ENCODE peak calls at places on chromosomes 5 and 9, in five cellular contexts. N is ovary; E is neural progenitor cell; F is heart left ventricle; S is CD4-positive, alpha-beta memory T cell. W is an unnamed sample.

GRCh38 chr9:132026932-132027585 is 52.6 kb downstream of the MED27 start:
- DNase-seq in N (no peak), E (no peak), F (no peak), S (no peak), W (no peak)

GRCh38 chr9:122346478-122347347 is 24.1 kb upstream of the PTGS1 start:
- DNase-seq in N (peak; percentile 27), E (peak; percentile 77), F (peak; percentile 71), S (no peak), W (no peak)

GRCh38 chr5:58765058-58765457 is 182.2 kb downstream of the RAB3C start:
- DNase-seq in N (no peak), E (no peak), F (no peak), S (no peak), W (no peak)

GRCh38 chr9:110640736-110641135 is 27.9 kb upstream of the MUSK start:
- DNase-seq in N (no peak), E (peak; percentile 3), F (no peak), S (no peak), W (no peak)

GRCh38 chr9:76013797-76014196 is 123.3 kb downstream of the PCSK5 start:
- DNase-seq in N (no peak), E (no peak), F (no peak), S (no peak), W (no peak)

GRCh38 chr5:140633081-140633471 is at the start of gene CD14:
- DNase-seq in N (peak; percentile 51), E (no peak), F (peak; percentile 67), S (no peak), W (no peak)

GRCh38 chr9:4662108-4662988 is at the start of gene PLPP6:
- DNase-seq in N (peak; percentile 89), E (peak; percentile 91), F (peak; percentile 90), S (peak; percentile 76), W (peak; percentile 81)

GRCh38 chr5:93130623-93131022 is 450.4 kb downstream of the NR2F1-AS1 start:
- DNase-seq in N (no peak), E (no peak), F (no peak), S (no peak), W (no peak)

GRCh38 chr5:136137497-136138220 is 5.0 kb downstream of the SMAD5 start:
- DNase-seq in N (no peak), E (no peak), F (no peak), S (no peak), W (no peak)

GRCh38 chr5:173547579-173547978 is 68.9 kb downstream of the BOD1 start:
- DNase-seq in N (no peak), E (no peak), F (no peak), S (no peak), W (no peak)

GRCh38 chr5:37738057-37738691 is 101.7 kb downstream of the GDNF start:
- DNase-seq in N (no peak), E (no peak), F (no peak), S (peak; percentile 33), W (no peak)

GRCh38 chr9:112751059-112751795 is 667 bp downstream of the SNX30 start:
- DNase-seq in N (peak; percentile 31), E (peak; percentile 83), F (peak; percentile 51), S (peak; percentile 38), W (peak; percentile 43)

GRCh38 chr9:98983295-98984268 is 39.9 kb downstream of the COL15A1 start:
- DNase-seq in N (no peak), E (no peak), F (no peak), S (no peak), W (no peak)

GRCh38 chr5:2742921-2743679 is 8.4 kb downstream of the IRX2 start:
- DNase-seq in N (no peak), E (peak; percentile 61), F (no peak), S (no peak), W (no peak)

GRCh38 chr5:181111010-181111409 is 20.0 kb downstream of the OR2V1 start:
- DNase-seq in N (no peak), E (no peak), F (no peak), S (no peak), W (no peak)

GRCh38 chr5:16894236-16895057 is 41.6 kb downstream of the MYO10 start:
- DNase-seq in N (no peak), E (peak; percentile 75), F (no peak), S (no peak), W (no peak)

GRCh38 chr5:149959406-149960236 is 937 bp upstream of the SLC26A2 start:
- DNase-seq in N (no peak), E (peak; percentile 31), F (no peak), S (peak; percentile 45), W (peak; percentile 14)

GRCh38 chr5:68534131-68534940 is 318.8 kb downstream of the PIK3R1 start:
- DNase-seq in N (peak; percentile 28), E (peak; percentile 39), F (no peak), S (no peak), W (no peak)

GRCh38 chr5:27140831-27141230 is 102.4 kb upstream of the CDH9 start:
- DNase-seq in N (no peak), E (no peak), F (no peak), S (no peak), W (no peak)

GRCh38 chr9:122226758-122227575 is 1.8 kb downstream of the LHX6 start:
- DNase-seq in N (no peak), E (peak; percentile 84), F (no peak), S (no peak), W (no peak)

GRCh38 chr5:167798427-167798826 is 493.0 kb upstream of the WWC1 start:
- DNase-seq in N (no peak), E (no peak), F (no peak), S (no peak), W (no peak)

GRCh38 chr9:2415326-2415725 is 206.3 kb upstream of the VLDLR start:
- DNase-seq in N (no peak), E (no peak), F (no peak), S (no peak), W (no peak)

GRCh38 chr9:122347348-122348287 is 23.2 kb upstream of the PTGS1 start:
- DNase-seq in N (no peak), E (no peak), F (no peak), S (no peak), W (no peak)

GRCh38 chr5:26326153-26326759 is 712.1 kb downstream of the CDH9 start:
- DNase-seq in N (no peak), E (no peak), F (no peak), S (no peak), W (no peak)

GRCh38 chr9:26650325-26650724 is 242.3 kb downstream of the CAAP1 start:
- DNase-seq in N (no peak), E (no peak), F (no peak), S (no peak), W (no peak)

GRCh38 chr9:122200960-122201635 is 27.7 kb downstream of the LHX6 start:
- DNase-seq in N (no peak), E (no peak), F (no peak), S (no peak), W (no peak)

GRCh38 chr5:56478062-56478461 is 244.9 kb upstream of the ANKRD55 start:
- DNase-seq in N (no peak), E (no peak), F (no peak), S (no peak), W (no peak)

GRCh38 chr5:56481147-56481997 is 248.2 kb upstream of the ANKRD55 start:
- DNase-seq in N (peak; percentile 62), E (peak; percentile 59), F (peak; percentile 73), S (peak; percentile 49), W (no peak)

GRCh38 chr5:56479701-56480304 is 246.7 kb upstream of the ANKRD55 start:
- DNase-seq in N (no peak), E (no peak), F (no peak), S (peak; percentile 69), W (peak; percentile 37)

GRCh38 chr5:56480305-56481146 is 247.4 kb upstream of the ANKRD55 start:
- DNase-seq in N (peak; percentile 65), E (peak; percentile 87), F (peak; percentile 84), S (no peak), W (peak; percentile 22)

DNA sequence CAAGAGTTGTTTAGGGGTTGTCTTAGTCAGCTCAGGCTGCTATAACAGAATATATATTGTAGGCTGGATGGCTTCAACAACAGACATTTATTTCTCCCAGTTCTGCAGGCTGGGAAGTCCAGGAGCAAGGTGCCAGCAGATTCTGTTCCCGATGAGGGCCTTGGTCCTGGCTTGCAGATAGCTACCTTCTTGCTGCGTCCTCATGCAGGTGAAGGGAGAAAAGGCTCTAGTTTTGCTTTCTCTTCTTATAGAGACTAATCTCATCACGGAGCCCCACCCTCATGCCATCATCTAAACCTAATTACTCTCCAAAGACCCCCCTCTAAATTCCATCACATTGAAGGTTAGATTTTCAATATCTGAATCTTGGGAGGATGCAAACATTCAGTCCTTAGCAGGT is 246.0 kb upstream of the ANKRD55 start:
- DNase-seq in N (no peak), E (no peak), F (no peak), S (peak; percentile 30), W (no peak)
- H3K27ac ChIP-seq in N (no peak overlapping the region), E (no peak overlapping the region), F (no peak overlapping the region), S (peak overlapping the region; percentile 80), W (peak overlapping the region; percentile 89)

GRCh38 chr5:34731435-34732232 is 75.5 kb downstream of the RAI14 start:
- DNase-seq in N (no peak), E (no peak), F (no peak), S (no peak), W (no peak)
- H3K4me3 ChIP-seq in N (no peak overlapping the region), E (no peak overlapping the region), F (no peak overlapping the region), S (no peak overlapping the region), W (no peak overlapping the region)

GRCh38 chr5:7916171-7916804 is 47.3 kb downstream of the MTRR start:
- DNase-seq in N (no peak), E (no peak), F (no peak), S (no peak), W (no peak)

DNA sequence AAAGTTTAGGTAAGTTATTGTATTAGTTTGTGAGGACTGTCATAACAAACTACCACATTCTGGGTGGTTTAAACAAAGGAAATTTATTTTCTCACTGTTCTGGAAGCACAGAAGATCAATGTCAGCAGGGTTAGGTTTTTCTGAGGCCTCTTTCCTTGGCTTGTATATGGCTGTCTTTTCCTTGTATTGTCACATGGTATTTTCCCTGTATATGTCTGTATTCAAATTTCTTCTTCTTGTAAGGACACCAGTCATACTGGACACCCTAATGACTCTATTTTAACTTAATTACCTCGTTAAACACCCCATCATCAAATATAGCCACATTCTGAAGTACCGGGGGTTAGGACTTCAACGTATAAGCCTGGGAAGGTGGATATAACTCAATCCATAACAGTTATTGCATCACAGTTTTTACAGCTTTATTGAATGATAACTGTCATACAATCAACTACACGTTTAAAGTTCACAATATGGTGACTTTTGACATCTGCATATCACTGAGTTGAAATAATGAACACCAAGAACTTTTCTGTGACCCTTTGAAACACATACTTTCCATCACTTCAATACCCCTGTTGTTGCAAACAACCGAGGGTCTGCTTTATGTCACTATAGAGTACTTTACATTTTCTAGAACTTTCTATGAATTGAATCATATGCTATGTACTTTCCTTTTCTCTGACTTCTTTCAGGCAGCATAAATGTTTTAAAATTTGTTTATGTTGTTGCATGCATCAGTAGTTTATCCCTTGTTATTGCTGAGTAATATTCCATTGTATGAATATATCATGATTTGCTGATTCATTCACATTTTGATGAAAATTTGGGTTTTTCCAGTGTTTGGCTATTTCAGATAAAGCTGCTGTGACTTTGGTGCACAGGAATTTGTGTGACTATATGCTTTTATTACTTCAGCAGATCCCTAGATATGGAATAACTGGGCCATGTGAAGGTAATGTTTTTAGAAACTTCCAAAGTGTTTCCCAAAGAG is 48.5 kb downstream of the MTRR start:
- DNase-seq in N (no peak), E (no peak), F (no peak), S (no peak), W (no peak)
- H3K27ac ChIP-seq in N (no peak overlapping the region), E (no peak overlapping the region), F (no peak overlapping the region), S (no peak overlapping the region), W (no peak overlapping the region)

DNA sequence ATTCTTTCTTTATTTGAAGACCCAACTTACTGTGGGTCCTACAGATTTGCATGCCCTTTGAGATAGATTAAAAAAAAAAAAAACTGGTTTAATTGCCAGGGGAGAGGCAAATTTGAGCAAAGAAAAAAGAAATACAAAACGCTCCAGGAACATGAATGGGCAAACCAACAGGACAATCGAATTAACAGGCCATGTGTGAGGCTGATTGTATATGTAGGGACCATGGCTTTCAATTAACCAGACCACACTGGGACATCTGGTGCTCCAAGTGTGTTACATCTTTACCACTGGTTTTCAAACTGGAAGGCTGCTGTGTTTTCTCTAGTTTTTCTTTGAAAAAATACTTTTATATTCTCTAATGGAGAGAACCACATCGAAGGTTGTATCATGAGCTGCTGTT is 612.1 kb upstream of the SEMA6A start:
- DNase-seq in N (no peak), E (no peak), F (no peak), S (no peak), W (no peak)
- H3K4me3 ChIP-seq in N (no peak overlapping the region), E (no peak overlapping the region), F (no peak overlapping the region), S (no peak overlapping the region), W (no peak overlapping the region)